ENCODE peak calls at places on chromosomes 6 and 20, in five cellular contexts. W, M, T, R and I are unnamed samples.

GRCh38 chr6:138188278-138188923 is 26.7 kb downstream of the ARFGEF3 start:
- DNase-seq in W (no peak), M (no peak), T (no peak), R (peak), I (no peak)

GRCh38 chr6:137832110-137832509 is 34.9 kb upstream of the TNFAIP3 start:
- DNase-seq in W (no peak), M (no peak), T (no peak), R (peak), I (no peak)

GRCh38 chr20:49904440-49905214 is 10.7 kb downstream of the SPATA2 start:
- DNase-seq in W (no peak), M (no peak), T (no peak), R (no peak), I (no peak)

GRCh38 chr20:46400253-46400652 is 6.2 kb downstream of the ELMO2 start:
- DNase-seq in W (peak), M (no peak), T (no peak), R (no peak), I (no peak)

GRCh38 chr6:75118925-75119515 is 86.8 kb downstream of the COL12A1 start:
- DNase-seq in W (no peak), M (no peak), T (no peak), R (no peak), I (no peak)

GRCh38 chr20:49685161-49685601 is 28.5 kb downstream of the B4GALT5 start:
- DNase-seq in W (no peak), M (no peak), T (no peak), R (no peak), I (no peak)

GRCh38 chr6:148323344-148323743 is 19.3 kb upstream of the SASH1 start:
- DNase-seq in W (no peak), M (no peak), T (no peak), R (no peak), I (no peak)

GRCh38 chr20:723756-724155 is 44.5 kb downstream of the SLC52A3 start:
- DNase-seq in W (no peak), M (no peak), T (no peak), R (peak), I (no peak)

GRCh38 chr6:105363100-105363754 is 39.7 kb downstream of the PREP start:
- DNase-seq in W (peak), M (no peak), T (no peak), R (peak), I (no peak)

GRCh38 chr6:140985679-140986275 is 1146.9 kb upstream of the GJE1 start:
- DNase-seq in W (no peak), M (no peak), T (no peak), R (no peak), I (no peak)

GRCh38 chr6:16338577-16339262 is 100.3 kb downstream of the GMPR start:
- DNase-seq in W (peak), M (no peak), T (no peak), R (peak), I (peak)

GRCh38 chr20:43530321-43531090 is 23.0 kb downstream of the L3MBTL1 start:
- DNase-seq in W (no peak), M (no peak), T (no peak), R (no peak), I (no peak)

GRCh38 chr6:104718672-104719071 is 141.0 kb downstream of the HACE1 start:
- DNase-seq in W (no peak), M (no peak), T (no peak), R (no peak), I (no peak)

GRCh38 chr6:166726193-166726592 is 99.1 kb upstream of the RPS6KA2 start:
- DNase-seq in W (no peak), M (no peak), T (no peak), R (no peak), I (no peak)

GRCh38 chr20:57451356-57451755 is 60.2 kb downstream of the RBM38 start:
- DNase-seq in W (no peak), M (no peak), T (no peak), R (no peak), I (no peak)

GRCh38 chr6:43097502-43097901 is 21.4 kb downstream of the PTK7 start:
- DNase-seq in W (no peak), M (no peak), T (no peak), R (no peak), I (no peak)

GRCh38 chr6:40723967-40724366 is 136.8 kb upstream of the LRFN2 start:
- DNase-seq in W (no peak), M (no peak), T (no peak), R (peak), I (no peak)

GRCh38 chr6:28606424-28607391 is 81.0 kb downstream of the GPX5 start:
- DNase-seq in W (peak), M (no peak), T (no peak), R (peak), I (peak)

GRCh38 chr20:58822748-58823730 is 27.7 kb downstream of the GNAS-AS1 start:
- DNase-seq in W (no peak), M (no peak), T (no peak), R (no peak), I (no peak)

GRCh38 chr6:30618270-30618787 is 689 bp downstream of the MRPS18B start:
- DNase-seq in W (no peak), M (no peak), T (no peak), R (no peak), I (peak)

GRCh38 chr6:2264932-2265331 is 19.5 kb upstream of the GMDS start:
- DNase-seq in W (no peak), M (no peak), T (no peak), R (peak), I (no peak)

GRCh38 chr20:10730629-10731183 is 56.9 kb upstream of the JAG1 start:
- DNase-seq in W (no peak), M (no peak), T (no peak), R (no peak), I (no peak)

GRCh38 chr6:139131736-139132285 is 3.1 kb upstream of the HECA start:
- DNase-seq in W (no peak), M (peak), T (no peak), R (no peak), I (no peak)

GRCh38 chr20:57399587-57400261 is 8.5 kb downstream of the RBM38 start:
- DNase-seq in W (peak), M (peak), T (no peak), R (no peak), I (peak)

GRCh38 chr20:20782747-20783146 is 70.3 kb upstream of the RALGAPA2 start:
- DNase-seq in W (no peak), M (no peak), T (no peak), R (no peak), I (no peak)

GRCh38 chr6:124433369-124434064 is 528.7 kb upstream of the RNF217 start:
- DNase-seq in W (no peak), M (no peak), T (no peak), R (no peak), I (no peak)

GRCh38 chr20:59725476-59726119 is 121.3 kb downstream of the PHACTR3 start:
- DNase-seq in W (no peak), M (no peak), T (no peak), R (no peak), I (no peak)

GRCh38 chr6:81237226-81237625 is 515.3 kb downstream of the TENT5A start:
- DNase-seq in W (no peak), M (no peak), T (no peak), R (no peak), I (no peak)

GRCh38 chr6:121143476-121143875 is 190.8 kb downstream of the TBC1D32 start:
- DNase-seq in W (no peak), M (no peak), T (no peak), R (peak), I (no peak)

GRCh38 chr20:63096681-63097335 is 90.0 kb upstream of the BHLHE23 start:
- DNase-seq in W (peak), M (no peak), T (no peak), R (no peak), I (no peak)

GRCh38 chr20:19609642-19610223 is 148.3 kb upstream of the RIN2 start:
- DNase-seq in W (no peak), M (no peak), T (no peak), R (peak), I (no peak)

GRCh38 chr6:170097505-170098427 is 193.1 kb downstream of the DLL1 start:
- DNase-seq in W (peak), M (no peak), T (no peak), R (no peak), I (no peak)

GRCh38 chr6:73308712-73309533 is 45.2 kb downstream of the DPPA5 start:
- DNase-seq in W (peak), M (no peak), T (no peak), R (peak), I (peak)

GRCh38 chr6:85185977-85186376 is 263.9 kb upstream of the NT5E start:
- DNase-seq in W (no peak), M (no peak), T (no peak), R (no peak), I (no peak)

GRCh38 chr6:20605581-20605980 is 71.3 kb downstream of the CDKAL1 start:
- DNase-seq in W (no peak), M (no peak), T (no peak), R (peak), I (no peak)

GRCh38 chr6:75422024-75422639 is 71.5 kb downstream of the FILIP1 start:
- DNase-seq in W (no peak), M (no peak), T (no peak), R (no peak), I (no peak)